ENCODE peak calls at places on chromosomes 5 and 9, in five cellular contexts. S is Kasumi-1, V is KBM-7, Q is pulmonary artery endothelial cell, X is breast epithelium. R is an unnamed sample.

GRCh38 chr9:135440620-135441019 is 39.0 kb upstream of the PPP1R26 start:
- DNase-seq in S (no peak), V (no peak), Q (no peak), X (no peak), R (no peak)

GRCh38 chr5:56039985-56040384 is 45.2 kb upstream of the IL6ST start:
- DNase-seq in S (no peak), V (no peak), Q (peak; percentile 51), X (no peak), R (no peak)

GRCh38 chr9:3256571-3256970 is 269.2 kb downstream of the RFX3 start:
- DNase-seq in S (no peak), V (no peak), Q (no peak), X (no peak), R (no peak)

GRCh38 chr5:50646591-50646990 is 19.8 kb upstream of the PARP8 start:
- DNase-seq in S (no peak), V (no peak), Q (no peak), X (no peak), R (no peak)

GRCh38 chr5:149038336-149039075 is 24.4 kb downstream of the SH3TC2 start:
- DNase-seq in S (no peak), V (no peak), Q (peak; percentile 68), X (no peak), R (no peak)

GRCh38 chr9:91214086-91214485 is 147.6 kb downstream of the AUH start:
- DNase-seq in S (no peak), V (no peak), Q (no peak), X (no peak), R (no peak)

GRCh38 chr5:160508780-160509361 is 87.2 kb downstream of the PTTG1 start:
- DNase-seq in S (peak; percentile 93), V (peak; percentile 95), Q (peak; percentile 33), X (no peak), R (no peak)

GRCh38 chr9:128438343-128439109 is 17.3 kb upstream of the ODF2 start:
- DNase-seq in S (peak; percentile 90), V (peak; percentile 92), Q (peak; percentile 58), X (peak; percentile 90), R (peak; percentile 74)

GRCh38 chr9:33450747-33451146 is 3.4 kb upstream of the AQP3 start:
- DNase-seq in S (no peak), V (no peak), Q (no peak), X (no peak), R (peak; percentile 54)

GRCh38 chr5:78899922-78900362 is 85.2 kb downstream of the ARSB start:
- DNase-seq in S (peak; percentile 84), V (peak; percentile 83), Q (no peak), X (no peak), R (no peak)

GRCh38 chr5:17436345-17436744 is 61.7 kb upstream of the TAF11L2 start:
- DNase-seq in S (peak; percentile 63), V (no peak), Q (no peak), X (no peak), R (no peak)

GRCh38 chr5:68304421-68305052 is 89.0 kb downstream of the PIK3R1 start:
- DNase-seq in S (no peak), V (no peak), Q (no peak), X (no peak), R (no peak)

GRCh38 chr9:98610196-98610595 is 98.5 kb downstream of the GABBR2 start:
- DNase-seq in S (no peak), V (no peak), Q (no peak), X (no peak), R (no peak)

GRCh38 chr5:114305402-114306207 is 56.3 kb upstream of the KCNN2 start:
- DNase-seq in S (peak; percentile 72), V (peak; percentile 18), Q (no peak), X (no peak), R (no peak)

GRCh38 chr5:61055434-61056006 is 106.7 kb downstream of the SMIM15 start:
- DNase-seq in S (peak; percentile 89), V (peak; percentile 70), Q (peak; percentile 19), X (no peak), R (no peak)

GRCh38 chr5:72208324-72208723 is 101.0 kb downstream of the MAP1B start:
- DNase-seq in S (no peak), V (no peak), Q (no peak), X (no peak), R (no peak)

R was measured in Peyer's patch.